ENCODE peak calls at places on chromosomes 7 and 10, in four cellular contexts. Z, X, W and F are unnamed samples.

GRCh38 chr10:44398747-44399477 is 14.0 kb upstream of the CXCL12 start:
- DNase-seq in W (no peak), Z (no peak), X (no peak), F (no peak)

GRCh38 chr10:63666836-63667383 is 145.7 kb downstream of the REEP3 start:
- DNase-seq in X (peak), Z (peak), W (no peak), F (peak)

GRCh38 chr10:53864850-53865249 is 936.2 kb downstream of the PCDH15 start:
- DNase-seq in W (no peak), Z (no peak), X (no peak), F (no peak)

GRCh38 chr10:43287056-43288007 is 20.5 kb upstream of the RASGEF1A start:
- DNase-seq in Z (peak), W (peak), X (peak), F (no peak)

GRCh38 chr7:152617056-152617455 is 58.9 kb downstream of the XRCC2 start:
- DNase-seq in X (peak), Z (no peak), W (no peak), F (no peak)

GRCh38 chr7:141073173-141073640 is 657 bp upstream of the TMEM178B start:
- DNase-seq in W (peak), Z (no peak), X (peak), F (peak)

GRCh38 chr10:16586358-16587138 is 64.9 kb upstream of the C1QL3 start:
- DNase-seq in Z (no peak), W (no peak), X (no peak), F (no peak)

GRCh38 chr7:48035301-48035966 is at the start of gene C7orf57:
- DNase-seq in X (peak), W (peak), Z (peak), F (peak)

GRCh38 chr10:124572751-124573150 is 111.1 kb downstream of the LHPP start:
- DNase-seq in W (peak), Z (no peak), X (no peak), F (no peak)

GRCh38 chr7:132158166-132158565 is 418.1 kb downstream of the PLXNA4 start:
- DNase-seq in W (no peak), Z (no peak), X (no peak), F (no peak)

GRCh38 chr10:50232261-50232639 is 19.1 kb downstream of the ASAH2 start:
- DNase-seq in Z (no peak), W (no peak), X (no peak), F (no peak)

GRCh38 chr10:33484787-33485186 is 150.3 kb upstream of the NRP1 start:
- DNase-seq in X (peak), Z (no peak), W (no peak), F (peak)

DNA sequence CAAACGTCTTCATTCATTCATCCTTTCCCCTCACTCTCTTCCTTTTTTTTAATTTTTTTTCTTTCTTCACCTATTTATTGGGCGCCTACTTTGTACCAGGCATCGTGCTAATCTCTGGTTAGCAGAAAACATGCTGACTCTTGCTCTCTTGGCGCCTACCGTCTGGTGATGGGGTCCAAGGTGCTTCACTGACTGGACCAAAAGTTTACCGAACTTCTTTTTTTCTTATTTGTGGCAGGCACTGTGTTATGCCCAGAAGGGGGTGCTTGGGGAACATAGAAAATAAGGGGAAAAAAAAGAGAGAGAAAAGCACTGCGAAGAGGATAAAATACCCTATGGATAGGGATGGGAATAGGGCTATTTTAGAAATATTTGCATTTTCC is 505 bp upstream of the FAM204A start:
- DNase-seq in X (peak), W (no peak), Z (no peak), F (no peak)
- H3K4me3 ChIP-seq in X (peak), W (peak), Z (peak), F (peak)

DNA sequence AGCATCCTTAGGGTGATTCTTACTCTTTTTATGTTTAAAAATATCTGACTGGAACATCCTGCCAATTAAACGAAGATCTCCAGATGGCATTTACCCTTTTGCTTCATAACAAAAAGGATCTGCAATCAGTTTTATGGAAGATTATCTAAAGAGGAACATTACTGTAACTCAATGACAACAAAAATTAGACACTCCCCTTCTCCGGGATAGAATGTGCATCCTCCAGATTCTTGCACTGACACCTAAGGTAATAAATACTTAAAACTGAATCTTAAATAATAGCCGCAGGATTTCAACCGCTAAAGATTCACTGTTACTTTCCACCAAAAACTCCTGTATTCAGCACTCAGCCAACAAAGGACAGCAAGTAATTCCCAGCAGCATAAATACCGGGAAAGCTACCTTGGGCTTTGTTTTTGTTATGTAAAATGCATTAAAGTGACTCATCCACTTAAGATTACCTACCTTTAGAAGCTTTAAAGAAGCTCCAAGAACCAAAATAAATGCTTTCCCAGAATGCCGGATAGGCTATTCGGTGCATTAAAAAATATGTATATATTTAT is 1.6 kb downstream of the CACNA2D1 start:
- DNase-seq in W (no peak), Z (peak), X (peak), F (peak)
- H3K4me3 ChIP-seq in W (peak), Z (no peak), X (peak), F (peak)

GRCh38 chr10:99526861-99527504 is 5.8 kb upstream of the NKX2-3 start:
- DNase-seq in Z (no peak), X (no peak), W (no peak), F (no peak)
- H3K4me3 ChIP-seq in Z (no peak), X (no peak), W (no peak), F (no peak)

GRCh38 chr7:146878901-146879300 is 762.3 kb downstream of the CNTNAP2 start:
- DNase-seq in X (no peak), W (no peak), Z (no peak), F (no peak)

GRCh38 chr7:146875222-146875785 is 758.7 kb downstream of the CNTNAP2 start:
- DNase-seq in Z (no peak), W (no peak), X (no peak), F (no peak)

GRCh38 chr7:146874722-146875121 is 758.1 kb downstream of the CNTNAP2 start:
- DNase-seq in W (no peak), Z (no peak), X (no peak), F (no peak)
- H3K4me3 ChIP-seq in W (no peak), Z (no peak), X (no peak), F (no peak)

DNA sequence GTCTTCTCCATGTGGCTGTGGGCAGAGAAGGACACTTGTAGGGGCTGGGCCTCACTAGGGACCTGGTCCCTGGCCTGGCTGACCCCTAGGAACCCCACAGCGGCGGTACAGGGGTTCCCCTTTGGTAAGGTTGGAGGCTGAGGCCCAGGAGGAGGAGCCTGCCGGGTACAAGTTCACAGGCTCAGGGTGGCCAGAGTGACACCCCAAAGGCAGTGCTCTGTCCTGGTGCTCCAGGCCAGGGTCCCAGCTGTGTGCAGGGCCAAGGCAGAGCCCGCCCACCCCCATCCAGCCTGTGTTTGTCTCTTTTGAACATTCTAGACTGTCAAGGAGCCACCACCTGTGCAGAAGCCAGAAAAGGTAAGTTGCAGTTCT is 23.3 kb downstream of the ANTXRL start:
- DNase-seq in X (no peak), W (no peak), Z (no peak), F (no peak)
- H3K4me3 ChIP-seq in X (no peak), W (no peak), Z (no peak), F (no peak)

DNA sequence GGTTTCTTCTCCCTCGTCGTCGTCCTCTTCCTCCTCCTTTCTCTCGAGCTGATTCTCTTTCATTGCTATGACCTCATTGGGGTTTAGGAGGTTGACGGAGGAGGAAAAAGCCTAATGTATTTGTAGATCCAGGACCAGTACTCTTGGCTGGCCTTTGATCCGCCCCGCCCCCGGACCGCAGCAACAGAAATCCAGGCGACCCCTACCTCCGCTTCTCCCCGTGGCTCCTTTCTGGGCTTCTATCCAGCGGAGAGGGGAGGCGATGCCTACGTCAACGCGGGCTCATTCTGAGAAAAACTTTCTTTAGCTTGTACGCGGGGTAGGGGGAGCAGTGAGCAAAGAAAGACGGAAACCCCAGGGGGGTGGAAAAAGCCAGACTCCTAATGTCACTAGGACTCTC is at the start of gene TMEM196:
- DNase-seq in X (no peak), Z (no peak), W (no peak), F (no peak)
- H3K4me3 ChIP-seq in X (no peak), Z (peak), W (peak), F (peak)

GRCh38 chr10:51708609-51709008 is 9.2 kb upstream of the CSTF2T start:
- DNase-seq in W (no peak), Z (no peak), X (no peak), F (no peak)

GRCh38 chr10:51705774-51706173 is 6.4 kb upstream of the CSTF2T start:
- DNase-seq in X (peak), Z (no peak), W (no peak), F (peak)

GRCh38 chr10:51707821-51708424 is 8.5 kb upstream of the CSTF2T start:
- DNase-seq in W (no peak), X (no peak), Z (no peak), F (no peak)

GRCh38 chr10:51706225-51706624 is 6.8 kb upstream of the CSTF2T start:
- DNase-seq in Z (no peak), W (peak), X (peak), F (peak)

GRCh38 chr10:51707392-51707791 is 8.0 kb upstream of the CSTF2T start:
- DNase-seq in X (no peak), W (no peak), Z (no peak), F (no peak)
- H3K4me3 ChIP-seq in X (no peak), W (no peak), Z (no peak), F (no peak)

DNA sequence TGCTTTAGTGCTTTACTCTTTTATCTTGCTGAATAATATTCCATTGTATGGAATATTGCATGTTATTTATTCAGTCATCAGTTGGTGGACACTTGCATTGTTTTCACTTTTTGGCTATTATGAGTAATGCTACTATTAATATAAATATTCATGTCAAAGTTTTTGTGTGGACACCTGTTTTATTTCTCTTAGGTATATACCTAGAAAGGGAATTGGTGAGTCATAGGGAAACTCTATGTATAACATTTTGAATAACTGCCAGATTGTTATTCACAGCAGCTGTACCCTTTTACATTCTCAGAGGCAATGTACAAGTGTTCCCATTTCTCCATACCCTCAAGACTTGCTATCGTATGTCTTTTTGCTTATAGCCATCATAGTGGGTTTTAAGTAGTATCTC is 268.7 kb downstream of the SEMA3A start:
- DNase-seq in X (no peak), Z (peak), W (no peak), F (peak)
- H3K4me3 ChIP-seq in X (no peak), Z (no peak), W (no peak), F (no peak)